ENCODE peak calls at places on chromosome 19, in seven cellular contexts. C, R, M, L, Y, G and W are unnamed samples.

GRCh38 chr19:41588497-41589209 is 12.7 kb downstream of the CEACAM21 start:
- DNase-seq in C (no peak), L (peak; percentile 57), R (no peak), Y (peak; percentile 29), M (peak; percentile 9), G (no peak), W (peak; percentile 31)

GRCh38 chr19:37817180-37817911 is 38.0 kb upstream of the ZNF573 start:
- DNase-seq in Y (peak; percentile 3), R (no peak), G (peak; percentile 59), M (peak; percentile 26), C (peak; percentile 81), L (peak; percentile 51), W (peak; percentile 45)

GRCh38 chr19:8702350-8702749 is 3.8 kb upstream of the ACTL9 start:
- DNase-seq in L (peak; percentile 21), G (no peak), R (no peak), C (no peak), M (no peak), Y (no peak), W (no peak)

GRCh38 chr19:2544576-2545415 is 68.9 kb downstream of the GADD45B start:
- DNase-seq in C (no peak), L (no peak), Y (no peak), G (peak; percentile 33), M (no peak), R (no peak), W (no peak)

GRCh38 chr19:7456964-7457541 is 31.8 kb downstream of the PEX11G start:
- DNase-seq in R (peak; percentile 18), C (no peak), L (no peak), Y (no peak), M (no peak), G (no peak), W (no peak)

GRCh38 chr19:40244596-40244995 is 18.1 kb upstream of the CCNP start:
- DNase-seq in M (no peak), Y (no peak), G (no peak), C (no peak), R (no peak), L (peak; percentile 36), W (no peak)

GRCh38 chr19:35509018-35509652 is 4.3 kb downstream of the DMKN start:
- DNase-seq in Y (no peak), L (no peak), C (no peak), G (no peak), M (no peak), R (peak; percentile 59), W (no peak)

GRCh38 chr19:40229484-40229883 is 3.0 kb upstream of the CCNP start:
- DNase-seq in R (no peak), Y (peak; percentile 59), C (no peak), M (peak; percentile 35), L (no peak), G (no peak), W (no peak)

GRCh38 chr19:30898353-30899103 is 450.7 kb downstream of the TSHZ3 start:
- DNase-seq in Y (no peak), C (peak; percentile 15), L (no peak), G (no peak), M (no peak), R (no peak), W (no peak)

GRCh38 chr19:16571283-16571682 is 932 bp downstream of the SLC35E1 start:
- DNase-seq in M (no peak), C (no peak), G (no peak), L (peak; percentile 45), R (no peak), Y (peak; percentile 36), W (peak; percentile 42)

GRCh38 chr19:54523403-54523802 is 20.8 kb downstream of the LAIR2 start:
- DNase-seq in G (no peak), M (peak; percentile 28), C (no peak), R (no peak), Y (peak; percentile 39), L (peak; percentile 33), W (no peak)

GRCh38 chr19:15238639-15239155 is 6.4 kb upstream of the EPHX3 start:
- DNase-seq in L (no peak), Y (no peak), G (no peak), C (no peak), R (no peak), M (no peak), W (no peak)

GRCh38 chr19:13839193-13839937 is 37.6 kb upstream of the NANOS3 start:
- DNase-seq in Y (peak; percentile 84), C (peak; percentile 96), M (peak; percentile 87), L (peak; percentile 90), R (no peak), G (peak; percentile 83), W (peak; percentile 83)

GRCh38 chr19:9986787-9987281 is 23.5 kb downstream of the COL5A3 start:
- DNase-seq in R (no peak), G (no peak), C (no peak), L (no peak), M (peak; percentile 43), Y (peak; percentile 29), W (peak; percentile 10)

GRCh38 chr19:8483165-8483564 is 19.3 kb downstream of the PRAM1 start:
- DNase-seq in R (no peak), G (peak; percentile 7), M (no peak), L (no peak), Y (no peak), C (no peak), W (peak; percentile 32)

GRCh38 chr19:11264452-11265176 is 2.3 kb upstream of the DOCK6 start:
- DNase-seq in Y (no peak), M (no peak), C (no peak), R (no peak), L (no peak), G (peak; percentile 84), W (no peak)
- H3K4me3 ChIP-seq in Y (no peak overlapping the region), M (no peak overlapping the region), C (no peak overlapping the region), R (no peak overlapping the region), L (no peak overlapping the region), G (no peak overlapping the region), W (no peak overlapping the region)

GRCh38 chr19:24127601-24128000 is 40.6 kb downstream of the ZNF254 start:
- DNase-seq in L (no peak), R (no peak), C (no peak), M (no peak), G (no peak), Y (no peak), W (no peak)
- H3K4me3 ChIP-seq in L (no peak overlapping the region), R (no peak overlapping the region), C (no peak overlapping the region), M (no peak overlapping the region), G (no peak overlapping the region), Y (no peak overlapping the region), W (no peak overlapping the region)

GRCh38 chr19:4278010-4278409 is 1.1 kb upstream of the SHD start:
- DNase-seq in Y (no peak), G (no peak), R (no peak), M (no peak), C (no peak), L (no peak), W (no peak)

GRCh38 chr19:4278460-4278901 is 585 bp upstream of the SHD start:
- DNase-seq in M (no peak), R (no peak), L (no peak), G (no peak), Y (no peak), C (no peak), W (no peak)

GRCh38 chr19:4278926-4279529 is at the start of gene SHD:
- DNase-seq in C (no peak), M (no peak), G (no peak), R (no peak), L (no peak), Y (no peak), W (no peak)

GRCh38 chr19:4279530-4280422 is 710 bp downstream of the SHD start:
- DNase-seq in L (no peak), Y (no peak), R (no peak), C (no peak), G (no peak), M (no peak), W (no peak)

DNA sequence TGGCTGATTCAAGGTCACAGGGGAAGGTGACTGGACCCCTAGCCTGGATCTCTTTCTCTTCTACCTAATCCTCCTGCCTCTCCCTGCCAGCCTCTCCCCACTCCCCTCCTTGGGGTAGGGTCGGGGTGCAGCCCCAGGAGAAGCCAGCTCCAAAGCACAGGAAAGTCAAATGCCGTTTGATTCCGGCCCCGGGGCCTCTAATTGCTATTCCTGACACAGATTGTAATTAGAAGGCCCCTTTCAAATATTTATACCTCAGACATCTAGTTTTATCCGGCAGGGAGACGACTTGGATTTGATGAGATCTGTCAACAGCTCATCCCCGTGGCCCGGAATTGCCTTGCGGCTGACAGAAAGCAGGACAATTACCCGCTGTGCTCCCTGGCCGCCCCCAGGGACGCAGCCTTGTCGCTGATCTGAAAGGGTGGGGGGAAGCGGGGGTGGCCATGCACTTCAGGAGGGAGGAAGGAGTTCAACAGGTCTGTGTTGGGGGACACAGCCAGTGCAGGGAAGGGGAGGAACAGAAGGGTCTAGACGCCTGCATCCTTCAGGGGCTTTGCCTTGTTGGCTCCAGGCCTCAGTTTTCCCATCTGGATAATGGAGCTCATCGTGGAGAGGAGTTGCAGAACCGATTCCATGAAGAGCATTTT is 1.9 kb upstream of the SHD start:
- DNase-seq in L (peak; percentile 40), G (no peak), R (no peak), M (no peak), Y (no peak), C (no peak), W (no peak)
- H3K4me3 ChIP-seq in L (no peak overlapping the region), G (no peak overlapping the region), R (no peak overlapping the region), M (no peak overlapping the region), Y (no peak overlapping the region), C (no peak overlapping the region), W (no peak overlapping the region)

GRCh38 chr19:48746120-48746519 is 589 bp downstream of the IZUMO1 start:
- DNase-seq in Y (no peak), R (no peak), G (no peak), L (no peak), C (no peak), M (no peak), W (no peak)
- H3K4me3 ChIP-seq in Y (no peak overlapping the region), R (no peak overlapping the region), G (no peak overlapping the region), L (no peak overlapping the region), C (no peak overlapping the region), M (no peak overlapping the region), W (no peak overlapping the region)

DNA sequence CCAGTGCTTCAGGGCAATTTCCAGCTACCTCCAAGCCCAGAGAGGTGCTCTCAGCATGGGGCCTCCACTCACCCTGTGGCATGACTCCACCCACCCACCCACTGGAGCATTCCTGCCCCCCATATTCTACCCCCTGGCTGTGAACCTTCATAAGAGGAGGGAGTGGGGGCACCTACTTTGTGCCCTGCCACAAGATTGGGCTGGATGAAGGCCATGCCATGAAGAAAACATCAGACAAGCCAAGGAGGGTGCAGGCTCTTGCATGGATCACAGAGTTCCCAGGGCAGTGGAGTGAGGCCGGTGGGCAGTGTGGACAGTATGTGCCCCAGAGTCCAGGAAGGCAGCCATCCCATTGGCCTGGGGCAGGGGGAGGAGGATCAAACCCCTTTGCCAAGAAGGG is 97.8 kb downstream of the UQCRFS1 start:
- DNase-seq in C (no peak), M (no peak), R (no peak), G (no peak), Y (no peak), L (no peak), W (no peak)
- H3K4me3 ChIP-seq in C (no peak overlapping the region), M (no peak overlapping the region), R (no peak overlapping the region), G (no peak overlapping the region), Y (no peak overlapping the region), L (no peak overlapping the region), W (no peak overlapping the region)

GRCh38 chr19:45766293-45766918 is 2.6 kb downstream of the SIX5 start:
- DNase-seq in C (no peak), R (no peak), M (no peak), Y (no peak), G (no peak), L (no peak), W (no peak)
- H3K4me3 ChIP-seq in C (peak overlapping the region; percentile 86), R (peak overlapping the region; percentile 84), M (peak overlapping the region; percentile 70), Y (peak overlapping the region; percentile 62), G (peak overlapping the region; percentile 50), L (peak overlapping the region; percentile 89), W (peak overlapping the region; percentile 72)